ENCODE peak calls at places on chromosomes 16 and 17, in four cellular contexts. G, H, W and F are unnamed samples.
A peak's percentile ranks its signal among the peaks of the same experiment; 100 is the strongest.

GRCh38 chr16:83808573-83809014 is 816 bp downstream of the HSBP1 start:
- DNase-seq in H (no peak), W (no peak), G (no peak), F (no peak)

GRCh38 chr16:74997042-74997491 is 1.8 kb upstream of the ZNRF1 start:
- DNase-seq in H (no peak), G (no peak), W (peak; percentile 83), F (no peak)

GRCh38 chr17:45740553-45741330 is 43.4 kb upstream of the CRHR1 start:
- DNase-seq in W (peak; percentile 35), G (peak; percentile 77), H (peak; percentile 72), F (peak; percentile 84)

GRCh38 chr17:77286641-77287431 is 146.1 kb downstream of the SEC14L1 start:
- DNase-seq in H (peak; percentile 31), G (peak; percentile 99), W (peak; percentile 100), F (no peak)

GRCh38 chr17:5975651-5976050 is 94.5 kb upstream of the WSCD1 start:
- DNase-seq in H (no peak), W (no peak), G (no peak), F (no peak)

GRCh38 chr17:7289256-7290032 is 5.0 kb downstream of the YBX2 start:
- DNase-seq in G (no peak), W (no peak), H (no peak), F (no peak)

GRCh38 chr17:51351090-51351489 is 90.7 kb downstream of the UTP18 start:
- DNase-seq in G (no peak), W (no peak), H (no peak), F (no peak)

GRCh38 chr16:68778551-68779231 is 41.6 kb downstream of the CDH1 start:
- DNase-seq in H (peak; percentile 32), W (no peak), G (no peak), F (peak; percentile 42)

GRCh38 chr16:67942200-67942509 is 1.8 kb downstream of the LCAT start:
- DNase-seq in H (peak; percentile 71), W (peak; percentile 61), G (peak; percentile 66), F (peak; percentile 78)

GRCh38 chr17:73232587-73233373 is 28.9 kb downstream of the CPSF4L start:
- DNase-seq in H (peak; percentile 48), W (no peak), G (peak; percentile 55), F (peak; percentile 38)

GRCh38 chr17:82228278-82228841 is 482 bp upstream of the SLC16A3 start:
- DNase-seq in G (no peak), W (no peak), H (no peak), F (peak; percentile 50)

GRCh38 chr16:4737545-4737944 is 3.2 kb downstream of the DNAAF8 start:
- DNase-seq in H (no peak), W (no peak), G (no peak), F (no peak)

DNA sequence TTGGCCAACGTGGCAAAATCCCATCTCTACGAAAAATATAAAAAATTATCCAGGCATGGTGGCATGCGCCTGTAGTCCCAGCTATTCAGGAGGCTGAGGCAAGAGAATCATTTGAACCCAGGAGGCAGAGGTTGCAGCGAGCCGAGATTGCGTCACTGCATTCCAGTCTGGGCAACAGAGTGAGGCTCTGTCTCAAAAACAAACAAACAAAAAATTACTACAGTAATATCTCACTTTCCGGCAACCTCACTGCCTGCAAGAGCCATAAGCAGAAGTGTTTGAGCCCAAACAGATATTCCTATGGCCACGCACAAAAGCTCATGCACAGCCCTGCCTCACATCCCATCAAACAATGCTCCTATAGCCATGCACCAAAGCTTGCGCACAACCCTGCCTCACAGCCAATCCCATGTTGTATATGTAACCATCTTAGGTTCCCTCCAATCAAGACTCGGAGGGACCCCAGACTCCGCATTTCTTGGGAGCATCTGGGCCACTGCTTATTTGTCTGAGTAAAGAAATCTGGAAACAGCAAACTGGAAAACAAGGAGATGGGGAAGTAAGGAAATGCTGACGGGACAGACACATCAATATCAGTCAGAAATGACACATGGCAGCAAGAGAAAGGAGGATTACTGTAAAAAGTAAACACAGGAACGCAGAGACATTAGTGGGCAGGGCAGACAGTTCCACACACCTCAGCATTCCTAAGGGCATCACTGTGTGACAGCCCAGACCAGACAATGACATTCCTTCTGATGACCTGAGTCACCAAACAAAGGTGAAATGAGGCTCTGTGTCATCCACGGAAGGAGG is 37.1 kb downstream of the TK2 start:
- DNase-seq in G (no peak), H (no peak), W (peak; percentile 93), F (no peak)
- TF ChIP-seq HMGXB4 in G (no peak), H (no peak), W (no peak), F (no peak)

GRCh38 chr17:67526700-67527099 is 149.6 kb downstream of the PITPNC1 start:
- DNase-seq in H (no peak), W (no peak), G (no peak), F (no peak)

GRCh38 chr17:67532326-67532871 is 155.3 kb downstream of the PITPNC1 start:
- DNase-seq in G (no peak), W (no peak), H (no peak), F (no peak)

GRCh38 chr17:67531291-67531690 is 154.2 kb downstream of the PITPNC1 start:
- DNase-seq in W (no peak), H (no peak), G (no peak), F (peak; percentile 30)

GRCh38 chr17:67525239-67526135 is 148.4 kb downstream of the PITPNC1 start:
- DNase-seq in H (no peak), W (no peak), G (no peak), F (no peak)

DNA sequence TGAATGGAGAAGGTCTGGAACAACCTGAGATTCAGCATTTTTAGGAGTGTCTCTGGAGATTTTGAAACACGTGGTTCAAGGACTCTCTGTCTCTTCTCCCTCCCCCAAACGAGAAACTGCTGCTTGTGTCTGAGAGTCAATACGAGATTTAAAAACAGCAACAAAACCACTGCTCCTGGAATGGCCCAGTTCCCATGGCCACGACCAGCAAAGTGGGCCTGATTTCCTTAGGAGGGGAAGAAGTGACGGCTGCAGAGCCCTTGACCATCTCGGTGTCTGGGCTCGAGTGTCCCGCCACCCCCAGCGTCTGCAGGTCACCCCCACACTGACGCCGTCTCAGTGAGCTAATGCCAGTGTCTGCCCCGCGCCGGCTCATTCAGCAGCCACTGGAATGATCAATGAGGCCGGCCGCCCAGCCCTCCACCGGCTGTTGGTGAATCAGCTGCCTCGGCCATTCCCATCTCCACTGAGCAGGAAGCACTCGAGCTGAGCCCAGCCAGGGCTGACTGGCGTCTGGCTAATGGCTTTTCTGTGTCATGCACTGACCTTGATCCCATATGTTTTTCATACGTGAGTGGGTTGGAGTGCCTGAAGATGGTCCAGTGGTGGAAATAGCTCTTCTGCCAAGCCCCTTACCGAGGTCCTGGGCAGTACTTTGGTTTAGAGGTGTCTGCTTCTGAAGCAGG is 151.8 kb downstream of the PITPNC1 start:
- DNase-seq in H (no peak), W (peak; percentile 92), G (peak; percentile 81), F (peak; percentile 69)
- TF ChIP-seq USF2 in H (no peak), W (no peak), G (no peak), F (no peak)

GRCh38 chr16:1992475-1993292 is 2.9 kb downstream of the SYNGR3 start:
- DNase-seq in W (no peak), H (peak; percentile 68), G (no peak), F (peak; percentile 86)

GRCh38 chr16:1996175-1996574 is 6.4 kb downstream of the SYNGR3 start:
- DNase-seq in H (no peak), W (no peak), G (no peak), F (no peak)

GRCh38 chr16:1991135-1991551 is 1.4 kb downstream of the SYNGR3 start:
- DNase-seq in W (no peak), G (no peak), H (no peak), F (no peak)

GRCh38 chr16:1991588-1992474 is 2.1 kb downstream of the SYNGR3 start:
- DNase-seq in H (peak; percentile 97), W (no peak), G (peak; percentile 73), F (peak; percentile 99)

GRCh38 chr16:1993731-1994131 is 4.0 kb downstream of the SYNGR3 start:
- DNase-seq in G (no peak), W (peak; percentile 79), H (peak; percentile 45), F (no peak)
- TF ChIP-seq HMGXB4 in G (no peak), W (no peak), H (no peak), F (no peak)

GRCh38 chr16:19136549-19137196 is 22.9 kb downstream of the ITPRIPL2 start:
- DNase-seq in H (no peak), W (no peak), G (no peak), F (no peak)

GRCh38 chr16:19135896-19136438 is 22.2 kb downstream of the ITPRIPL2 start:
- DNase-seq in W (no peak), H (peak; percentile 62), G (peak; percentile 67), F (no peak)

GRCh38 chr16:19133600-19133999 is 19.8 kb downstream of the ITPRIPL2 start:
- DNase-seq in W (no peak), G (no peak), H (no peak), F (no peak)

GRCh38 chr16:19137201-19137601 is 23.4 kb downstream of the ITPRIPL2 start:
- DNase-seq in G (no peak), W (no peak), H (no peak), F (no peak)

DNA sequence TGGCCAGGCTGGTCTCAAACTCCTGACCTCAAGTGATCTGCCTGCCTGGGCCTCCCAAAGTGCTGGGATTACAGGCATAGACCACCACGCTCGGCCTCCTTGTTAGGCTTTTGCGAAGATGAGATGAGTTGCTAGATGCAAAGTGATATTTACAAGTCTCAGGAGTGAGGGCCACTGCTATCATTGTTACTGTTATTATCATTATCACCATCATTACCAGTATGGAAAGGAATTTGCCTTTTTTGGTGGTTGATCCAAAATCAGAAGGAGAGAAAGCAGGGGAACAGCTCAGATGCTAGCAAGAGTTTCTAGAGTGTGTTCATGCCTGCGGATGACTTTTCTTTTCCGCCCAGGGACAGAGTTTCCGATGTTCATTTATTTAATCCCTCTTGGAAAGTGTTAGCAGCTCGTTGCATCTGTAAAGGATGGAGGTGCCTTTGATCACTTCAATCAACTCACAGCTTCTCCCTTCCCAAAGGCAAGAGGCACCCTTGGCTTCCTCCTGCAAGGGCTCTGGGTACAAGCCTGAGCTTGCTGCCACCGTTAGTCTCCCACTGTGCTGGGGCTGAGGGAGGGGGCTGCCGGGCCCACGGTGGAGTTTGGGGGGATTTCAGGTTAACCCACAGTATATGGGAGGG is 21.6 kb downstream of the ITPRIPL2 start:
- DNase-seq in W (no peak), G (no peak), H (no peak), F (no peak)
- TF ChIP-seq USF2 in W (no peak), G (no peak), H (no peak), F (no peak)

GRCh38 chr16:56824335-56824734 is 40.7 kb upstream of the SLC12A3 start:
- DNase-seq in W (peak; percentile 53), G (peak; percentile 39), H (no peak), F (no peak)
- TF ChIP-seq HMGXB4 in W (no peak), G (no peak), H (no peak), F (no peak)